ENCODE peak calls at places on chromosomes 6 and 20, in nine cellular contexts. B is Caki2; F is cardiac fibroblast; V is ELF-1; G is HFFc6; D is neural crest cell; C is naive thymus-derived CD4-positive, alpha-beta T cell; Q is T follicular helper cell; A is NCI-H2171. H is an unnamed sample.

GRCh38 chr20:51560550-51561307 is 18.2 kb upstream of the NFATC2 start:
- DNase-seq in G (peak; percentile 30), D (no peak), A (no peak), C (no peak), B (no peak), V (no peak), F (no peak), Q (no peak), H (no peak)

GRCh38 chr6:19415605-19416326 is 421.4 kb upstream of the ID4 start:
- DNase-seq in D (no peak), B (peak; percentile 49), A (no peak), Q (no peak), G (peak; percentile 69), V (no peak), C (no peak), F (peak; percentile 13), H (no peak)

GRCh38 chr6:152380351-152380767 is 256.8 kb downstream of the SYNE1 start:
- DNase-seq in C (no peak), G (peak; percentile 77), V (no peak), Q (no peak), A (no peak), B (peak; percentile 58), F (peak; percentile 85), D (no peak), H (no peak)

GRCh38 chr6:143806282-143807102 is 36.6 kb upstream of the LTV1 start:
- DNase-seq in B (no peak), V (no peak), D (no peak), F (peak; percentile 72), G (peak; percentile 17), Q (no peak), A (no peak), C (no peak), H (no peak)

GRCh38 chr6:74280130-74280692 is 584.2 kb downstream of the CD109 start:
- DNase-seq in Q (no peak), G (no peak), A (no peak), D (no peak), F (no peak), V (no peak), B (no peak), C (no peak), H (no peak)

GRCh38 chr20:49866051-49866450 is 49.3 kb downstream of the SPATA2 start:
- DNase-seq in F (no peak), C (no peak), Q (no peak), V (no peak), G (peak; percentile 42), D (no peak), A (no peak), B (no peak), H (no peak)

GRCh38 chr6:45970326-45970725 is 45.3 kb downstream of the CLIC5 start:
- DNase-seq in C (no peak), G (no peak), B (no peak), Q (no peak), F (no peak), A (no peak), D (no peak), V (no peak), H (peak; percentile 16)

GRCh38 chr6:37826993-37827392 is 7.5 kb downstream of the ZFAND3 start:
- DNase-seq in D (no peak), V (no peak), F (no peak), G (no peak), Q (no peak), C (no peak), B (no peak), A (no peak), H (no peak)

GRCh38 chr6:44649365-44650025 is 262.0 kb downstream of the CDC5L start:
- DNase-seq in B (no peak), C (no peak), Q (no peak), V (no peak), D (no peak), A (no peak), F (peak; percentile 73), G (peak; percentile 19), H (no peak)

GRCh38 chr6:11386323-11386722 is 151.2 kb upstream of the TMEM170B start:
- DNase-seq in V (no peak), D (no peak), G (no peak), C (no peak), A (no peak), F (no peak), B (no peak), Q (no peak), H (no peak)

H was measured in Jurkat, Clone E6-1.